ENCODE peak calls at places on chromosomes 5 and 9, in four cellular contexts. One of them, this sample, is unnamed.

GRCh38 chr5:134517553-134517952 is 7.9 kb upstream of the JADE2 start:
- DNase-seq in esophagus muscularis mucosa: no peak
- DNase-seq in HCT116: no peak
- DNase-seq in A549: no peak
- DNase-seq in this sample: no peak

GRCh38 chr5:135356522-135357318 is 42.3 kb downstream of the MACROH2A1 start:
- DNase-seq in esophagus muscularis mucosa: no peak
- DNase-seq in HCT116: no peak
- DNase-seq in A549: no peak
- DNase-seq in this sample: peak

GRCh38 chr5:151094054-151094858 is 13.4 kb upstream of the TNIP1 start:
- DNase-seq in esophagus muscularis mucosa: no peak
- DNase-seq in HCT116: no peak
- DNase-seq in A549: peak
- DNase-seq in this sample: no peak

GRCh38 chr5:65721050-65721774 is 697 bp downstream of the SGTB start:
- DNase-seq in esophagus muscularis mucosa: peak
- DNase-seq in HCT116: no peak
- DNase-seq in A549: peak
- DNase-seq in this sample: peak

GRCh38 chr9:129972816-129973215 is 70.2 kb downstream of the FNBP1 start:
- DNase-seq in esophagus muscularis mucosa: no peak
- DNase-seq in HCT116: no peak
- DNase-seq in A549: no peak
- DNase-seq in this sample: no peak

GRCh38 chr5:25489834-25490538 is 845.2 kb upstream of the CDH10 start:
- DNase-seq in esophagus muscularis mucosa: no peak
- DNase-seq in HCT116: no peak
- DNase-seq in A549: peak
- DNase-seq in this sample: no peak

GRCh38 chr9:136799079-136799853 is 3.1 kb downstream of the CCDC183 start:
- DNase-seq in esophagus muscularis mucosa: no peak
- DNase-seq in HCT116: no peak
- DNase-seq in A549: no peak
- DNase-seq in this sample: no peak

GRCh38 chr9:93296889-93297480 is 113.0 kb downstream of the WNK2 start:
- DNase-seq in esophagus muscularis mucosa: peak
- DNase-seq in HCT116: no peak
- DNase-seq in A549: no peak
- DNase-seq in this sample: no peak

GRCh38 chr9:128218518-128219389 is 15.6 kb downstream of the DNM1 start:
- DNase-seq in esophagus muscularis mucosa: peak
- DNase-seq in HCT116: peak
- DNase-seq in A549: peak
- DNase-seq in this sample: peak

GRCh38 chr5:127988149-127988755 is 95.3 kb upstream of the SLC12A2 start:
- DNase-seq in esophagus muscularis mucosa: no peak
- DNase-seq in HCT116: peak
- DNase-seq in A549: peak
- DNase-seq in this sample: no peak

GRCh38 chr9:82781965-82782392 is 281.0 kb downstream of the RASEF start:
- DNase-seq in esophagus muscularis mucosa: no peak
- DNase-seq in HCT116: no peak
- DNase-seq in A549: no peak
- DNase-seq in this sample: no peak

GRCh38 chr9:121545875-121546423 is 46.3 kb upstream of the GGTA1 start:
- DNase-seq in esophagus muscularis mucosa: peak
- DNase-seq in HCT116: peak
- DNase-seq in A549: peak
- DNase-seq in this sample: peak

GRCh38 chr9:70091553-70091952 is 47.9 kb downstream of the MAMDC2 start:
- DNase-seq in esophagus muscularis mucosa: no peak
- DNase-seq in HCT116: no peak
- DNase-seq in A549: no peak
- DNase-seq in this sample: no peak

GRCh38 chr9:106869028-106869427 is 6.1 kb downstream of the ZNF462 start:
- DNase-seq in esophagus muscularis mucosa: no peak
- DNase-seq in HCT116: no peak
- DNase-seq in A549: no peak
- DNase-seq in this sample: no peak

GRCh38 chr5:127942246-127943060 is 141.1 kb upstream of the SLC12A2 start:
- DNase-seq in esophagus muscularis mucosa: peak
- DNase-seq in HCT116: no peak
- DNase-seq in A549: no peak
- DNase-seq in this sample: no peak

GRCh38 chr5:91123896-91124295 is 259.2 kb downstream of the ARRDC3 start:
- DNase-seq in esophagus muscularis mucosa: no peak
- DNase-seq in HCT116: no peak
- DNase-seq in A549: no peak
- DNase-seq in this sample: no peak

GRCh38 chr5:74375271-74375670 is 265.3 kb downstream of the ENC1 start:
- DNase-seq in esophagus muscularis mucosa: no peak
- DNase-seq in HCT116: no peak
- DNase-seq in A549: no peak
- DNase-seq in this sample: no peak

GRCh38 chr9:118444403-118444802 is 740.2 kb downstream of the TLR4 start:
- DNase-seq in esophagus muscularis mucosa: no peak
- DNase-seq in HCT116: no peak
- DNase-seq in A549: no peak
- DNase-seq in this sample: no peak

GRCh38 chr5:168219515-168220410 is 71.7 kb upstream of the WWC1 start:
- DNase-seq in esophagus muscularis mucosa: no peak
- DNase-seq in HCT116: peak
- DNase-seq in A549: peak
- DNase-seq in this sample: peak

GRCh38 chr5:58025825-58026224 is 434.1 kb downstream of the PLK2 start:
- DNase-seq in esophagus muscularis mucosa: no peak
- DNase-seq in HCT116: no peak
- DNase-seq in A549: no peak
- DNase-seq in this sample: no peak

GRCh38 chr5:3994635-3995034 is 399.0 kb downstream of the IRX1 start:
- DNase-seq in esophagus muscularis mucosa: no peak
- DNase-seq in HCT116: no peak
- DNase-seq in A549: no peak
- DNase-seq in this sample: no peak

GRCh38 chr9:136567651-136568287 is 21.9 kb upstream of the NOTCH1 start:
- DNase-seq in esophagus muscularis mucosa: no peak
- DNase-seq in HCT116: peak
- DNase-seq in A549: peak
- DNase-seq in this sample: peak

GRCh38 chr5:33375900-33376299 is 64.9 kb upstream of the TARS1 start:
- DNase-seq in esophagus muscularis mucosa: no peak
- DNase-seq in HCT116: no peak
- DNase-seq in A549: no peak
- DNase-seq in this sample: no peak

GRCh38 chr9:71748280-71748743 is 20.0 kb downstream of the CEMIP2 start:
- DNase-seq in esophagus muscularis mucosa: no peak
- DNase-seq in HCT116: no peak
- DNase-seq in A549: no peak
- DNase-seq in this sample: no peak

GRCh38 chr9:131787838-131788237 is 48.0 kb upstream of the RAPGEF1 start:
- DNase-seq in esophagus muscularis mucosa: no peak
- DNase-seq in HCT116: no peak
- DNase-seq in A549: no peak
- DNase-seq in this sample: no peak

GRCh38 chr5:146539973-146540372 is 24.0 kb upstream of the GPR151 start:
- DNase-seq in esophagus muscularis mucosa: no peak
- DNase-seq in HCT116: no peak
- DNase-seq in A549: no peak
- DNase-seq in this sample: no peak

GRCh38 chr5:106451998-106452397 is 1218.7 kb downstream of the EFNA5 start:
- DNase-seq in esophagus muscularis mucosa: no peak
- DNase-seq in HCT116: no peak
- DNase-seq in A549: no peak
- DNase-seq in this sample: no peak

GRCh38 chr9:117555964-117556629 is 141.2 kb upstream of the ASTN2 start:
- DNase-seq in esophagus muscularis mucosa: no peak
- DNase-seq in HCT116: no peak
- DNase-seq in A549: peak
- DNase-seq in this sample: no peak

GRCh38 chr5:134406390-134406789 is 5.3 kb downstream of the CDKN2AIPNL start:
- DNase-seq in esophagus muscularis mucosa: no peak
- DNase-seq in HCT116: no peak
- DNase-seq in A549: no peak
- DNase-seq in this sample: no peak

GRCh38 chr5:114101153-114101552 is 260.7 kb upstream of the KCNN2 start:
- DNase-seq in esophagus muscularis mucosa: no peak
- DNase-seq in HCT116: peak
- DNase-seq in A549: peak
- DNase-seq in this sample: no peak

DNA sequence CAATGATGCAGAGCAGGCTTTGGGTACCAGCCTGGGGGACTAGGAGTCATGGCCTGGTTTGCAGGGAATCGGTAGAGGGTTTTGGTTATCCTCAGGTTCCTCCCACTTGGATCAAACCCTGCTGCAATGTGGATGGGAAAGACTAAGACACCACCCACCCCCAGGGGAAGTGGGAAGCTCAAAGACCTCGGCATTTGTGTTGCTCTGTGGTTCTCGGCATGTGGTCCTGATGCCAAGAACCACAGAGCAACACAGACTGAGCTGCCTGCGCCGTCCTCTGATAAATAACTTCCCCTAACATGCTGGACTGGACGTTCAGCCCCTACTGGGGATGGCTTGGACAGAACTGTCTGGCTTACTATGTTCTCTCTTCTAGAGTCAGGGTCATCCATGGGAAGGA is 134.8 kb downstream of the SYK start:
- DNase-seq in esophagus muscularis mucosa: no peak
- DNase-seq in HCT116: no peak
- DNase-seq in A549: no peak
- DNase-seq in this sample: no peak
- TF ChIP-seq POLR2A in esophagus muscularis mucosa: no peak
- TF ChIP-seq POLR2A in HCT116: no peak
- TF ChIP-seq POLR2A in A549: no peak
- TF ChIP-seq POLR2A in this sample: no peak

GRCh38 chr9:87607859-87608258 is 110.2 kb downstream of the DAPK1 start:
- DNase-seq in esophagus muscularis mucosa: no peak
- DNase-seq in HCT116: no peak
- DNase-seq in A549: no peak
- DNase-seq in this sample: no peak
- H3K27ac ChIP-seq in esophagus muscularis mucosa: peak
- H3K27ac ChIP-seq in HCT116: no peak
- H3K27ac ChIP-seq in A549: peak
- H3K27ac ChIP-seq in this sample: no peak

GRCh38 chr9:36251428-36251827 is 6.8 kb downstream of the GNE start:
- DNase-seq in esophagus muscularis mucosa: no peak
- DNase-seq in HCT116: no peak
- DNase-seq in A549: no peak
- DNase-seq in this sample: no peak
- TF ChIP-seq CTCF in esophagus muscularis mucosa: no peak
- TF ChIP-seq CTCF in HCT116: no peak
- TF ChIP-seq CTCF in A549: no peak
- TF ChIP-seq CTCF in this sample: no peak

DNA sequence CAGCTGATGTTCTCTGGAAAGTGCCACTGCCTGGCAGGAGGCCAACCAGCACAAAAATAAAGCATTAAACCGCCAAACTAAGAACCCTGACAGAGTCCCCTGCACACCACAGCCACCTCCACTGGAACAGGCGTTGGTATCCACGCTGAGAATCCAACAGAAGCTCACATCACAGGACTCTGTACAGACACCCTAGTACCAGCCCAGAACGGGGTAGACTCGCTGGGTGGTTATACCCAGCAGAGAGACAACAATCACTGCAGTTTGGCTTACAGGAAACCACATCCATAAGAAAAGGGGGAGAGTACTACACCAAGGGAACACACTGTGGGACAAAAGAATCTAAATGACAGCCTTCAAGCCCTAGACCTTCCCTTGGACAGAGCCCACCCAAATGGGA is 15.0 kb upstream of the POU5F2 start:
- DNase-seq in esophagus muscularis mucosa: no peak
- DNase-seq in HCT116: no peak
- DNase-seq in A549: no peak
- DNase-seq in this sample: no peak
- TF ChIP-seq POLR2A in esophagus muscularis mucosa: no peak
- TF ChIP-seq POLR2A in HCT116: no peak
- TF ChIP-seq POLR2A in A549: no peak
- TF ChIP-seq POLR2A in this sample: no peak

DNA sequence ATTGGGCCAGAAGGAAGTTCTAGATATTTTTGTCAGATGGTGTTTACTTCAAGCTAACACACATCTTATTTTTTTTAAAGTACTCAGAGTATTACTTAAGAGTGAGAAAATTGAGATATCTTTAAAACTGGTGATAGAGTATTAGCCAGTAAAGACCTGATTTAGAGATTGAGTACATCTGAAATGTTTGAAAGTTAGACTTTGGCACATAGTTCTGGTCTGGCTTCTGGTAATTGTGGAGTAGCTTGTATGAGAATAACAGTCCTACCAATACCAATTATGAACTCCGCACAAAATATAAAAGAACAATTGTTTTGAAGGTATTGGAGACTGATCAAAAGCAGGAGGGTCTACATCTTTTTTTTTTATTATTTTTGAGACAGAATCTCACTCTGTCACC is 44.5 kb upstream of the GLIPR2 start:
- DNase-seq in esophagus muscularis mucosa: no peak
- DNase-seq in HCT116: no peak
- DNase-seq in A549: no peak
- DNase-seq in this sample: no peak
- H3K27ac ChIP-seq in esophagus muscularis mucosa: no peak
- H3K27ac ChIP-seq in HCT116: no peak
- H3K27ac ChIP-seq in A549: peak
- H3K27ac ChIP-seq in this sample: no peak

GRCh38 chr5:170896779-170897178 is 35.0 kb downstream of the RANBP17 start:
- DNase-seq in esophagus muscularis mucosa: no peak
- DNase-seq in HCT116: no peak
- DNase-seq in A549: peak
- DNase-seq in this sample: no peak
- TF ChIP-seq CTCF in esophagus muscularis mucosa: no peak
- TF ChIP-seq CTCF in HCT116: peak
- TF ChIP-seq CTCF in A549: no peak
- TF ChIP-seq CTCF in this sample: no peak

GRCh38 chr9:75051285-75051684 is 23.2 kb upstream of the CARNMT1 start:
- DNase-seq in esophagus muscularis mucosa: no peak
- DNase-seq in HCT116: no peak
- DNase-seq in A549: no peak
- DNase-seq in this sample: no peak
- TF ChIP-seq POLR2A in esophagus muscularis mucosa: no peak
- TF ChIP-seq POLR2A in HCT116: no peak
- TF ChIP-seq POLR2A in A549: no peak
- TF ChIP-seq POLR2A in this sample: no peak

GRCh38 chr5:67265951-67266350 is 69.4 kb upstream of the CD180 start:
- DNase-seq in esophagus muscularis mucosa: no peak
- DNase-seq in HCT116: no peak
- DNase-seq in A549: no peak
- DNase-seq in this sample: no peak
- H3K27ac ChIP-seq in esophagus muscularis mucosa: peak
- H3K27ac ChIP-seq in HCT116: no peak
- H3K27ac ChIP-seq in A549: peak
- H3K27ac ChIP-seq in this sample: peak

DNA sequence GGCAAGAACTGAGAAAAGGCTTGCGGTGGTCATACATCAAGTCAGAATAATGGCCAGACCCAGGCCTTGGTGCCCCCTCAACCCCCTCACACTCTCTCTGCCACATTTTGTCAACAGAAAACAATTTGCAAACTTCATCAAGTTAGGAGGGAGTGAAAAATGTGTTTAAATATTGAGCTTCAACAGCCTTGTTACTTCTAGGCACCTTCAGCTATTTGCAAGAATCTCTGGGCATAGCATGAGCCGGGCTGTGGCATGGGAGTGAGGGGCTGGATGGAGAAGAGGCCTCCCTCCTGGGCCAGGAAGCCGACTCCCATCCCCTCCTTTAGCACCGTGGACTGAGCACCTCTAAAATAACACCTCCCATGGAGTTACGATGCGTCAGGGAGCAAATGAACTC is 52.2 kb upstream of the GRHPR start:
- DNase-seq in esophagus muscularis mucosa: no peak
- DNase-seq in HCT116: no peak
- DNase-seq in A549: no peak
- DNase-seq in this sample: no peak
- TF ChIP-seq CTCF in esophagus muscularis mucosa: no peak
- TF ChIP-seq CTCF in HCT116: no peak
- TF ChIP-seq CTCF in A549: no peak
- TF ChIP-seq CTCF in this sample: no peak

This sample was measured in uterus.